ENCODE peak calls at places on chromosome 10, in eight cellular contexts. X, O, S, D, P, Y, I and R are unnamed samples.

GRCh38 chr10:78972160-78972946 is 96.4 kb upstream of the ZMIZ1 start:
- DNase-seq in X (peak), O (peak), S (peak), D (no peak), P (peak), Y (no peak), I (peak), R (peak)

GRCh38 chr10:119896937-119897336 is 4.4 kb downstream of the SEC23IP start:
- DNase-seq in X (peak), O (peak), S (no peak), D (no peak), P (no peak), Y (no peak), I (peak), R (peak)

GRCh38 chr10:63466168-63466935 is 575 bp upstream of the JMJD1C start:
- DNase-seq in X (peak), O (peak), S (no peak), D (no peak), P (peak), Y (no peak), I (peak), R (peak)

GRCh38 chr10:5692476-5693358 is 8.1 kb downstream of the TASOR2 start:
- DNase-seq in X (peak), O (peak), S (peak), D (no peak), P (peak), Y (no peak), I (peak), R (peak)

GRCh38 chr10:31650010-31650409 is 278.6 kb downstream of the ARHGAP12 start:
- DNase-seq in X (peak), O (peak), S (peak), D (peak), P (peak), Y (peak), I (peak), R (peak)

GRCh38 chr10:104678658-104679057 is 37.6 kb downstream of the SORCS3 start:
- DNase-seq in X (no peak), O (no peak), S (no peak), D (no peak), P (no peak), Y (no peak), I (no peak), R (no peak)

GRCh38 chr10:16967866-16968721 is 150.9 kb upstream of the RSU1 start:
- DNase-seq in X (peak), O (no peak), S (no peak), D (peak), P (peak), Y (no peak), I (no peak), R (peak)

GRCh38 chr10:78515037-78515872 is 481.6 kb downstream of the RPS24 start:
- DNase-seq in X (no peak), O (no peak), S (peak), D (no peak), P (peak), Y (no peak), I (no peak), R (no peak)

DNA sequence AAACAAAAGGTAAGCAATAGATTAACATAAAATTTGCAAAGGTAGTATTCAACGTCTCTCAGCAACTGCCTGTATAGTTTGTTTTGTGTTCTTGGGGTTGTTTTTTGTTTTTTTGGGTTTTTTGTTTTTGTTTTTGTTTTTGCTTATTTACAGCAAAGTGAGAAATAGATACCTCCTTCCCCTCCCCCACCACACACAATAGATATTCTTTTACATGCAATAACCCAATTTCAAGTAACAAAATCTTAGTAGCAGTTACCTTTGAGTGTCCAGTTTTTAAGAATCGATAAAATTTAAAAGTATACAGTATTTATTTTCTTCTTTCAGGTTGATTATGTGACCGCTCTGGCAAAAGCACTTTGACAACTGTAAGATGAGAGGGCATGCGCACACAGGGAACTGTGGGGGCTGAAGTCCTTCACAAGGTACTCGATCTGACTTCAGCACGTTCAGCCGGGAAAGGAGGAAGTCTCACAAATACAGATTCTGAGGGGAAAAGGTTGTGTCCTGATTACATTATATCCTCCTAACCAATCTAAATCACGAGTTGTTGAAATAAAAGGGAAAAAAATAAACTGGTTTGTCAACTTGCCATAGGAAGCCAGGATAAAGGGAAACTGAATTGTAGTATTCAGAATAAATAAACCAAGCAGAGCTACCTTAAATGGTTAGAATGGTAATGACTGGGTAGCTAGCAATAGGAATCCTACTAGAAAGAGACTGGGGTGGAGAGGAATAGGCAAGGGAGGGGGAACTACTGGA is 47.8 kb downstream of the CPEB3 start:
- DNase-seq in X (peak), O (peak), S (no peak), D (no peak), P (peak), Y (no peak), I (peak), R (peak)
- H3K4me3 ChIP-seq in X (peak), O (peak), S (peak), D (peak), P (peak), Y (no peak), I (peak), R (peak)

GRCh38 chr10:26385443-26385842 is 52.7 kb upstream of the APBB1IP start:
- DNase-seq in X (no peak), O (no peak), S (no peak), D (no peak), P (no peak), Y (no peak), I (no peak), R (no peak)
- TF ChIP-seq CTCF in X (no peak), O (no peak), S (no peak), D (no peak), P (no peak), Y (no peak), I (no peak), R (no peak)

GRCh38 chr10:34817054-34817453 is 2.0 kb upstream of the PARD3 start:
- DNase-seq in X (no peak), O (no peak), S (no peak), D (no peak), P (no peak), Y (no peak), I (no peak), R (no peak)

GRCh38 chr10:34815174-34816066 is at the start of gene PARD3:
- DNase-seq in X (peak), O (peak), S (no peak), D (no peak), P (peak), Y (no peak), I (peak), R (peak)

GRCh38 chr10:34814228-34815173 is 595 bp downstream of the PARD3 start:
- DNase-seq in X (peak), O (peak), S (no peak), D (no peak), P (peak), Y (no peak), I (peak), R (peak)

GRCh38 chr10:34817586-34817985 is 2.5 kb upstream of the PARD3 start:
- DNase-seq in X (no peak), O (no peak), S (no peak), D (no peak), P (no peak), Y (no peak), I (no peak), R (no peak)

GRCh38 chr10:34816067-34817002 is 1.2 kb upstream of the PARD3 start:
- DNase-seq in X (peak), O (no peak), S (no peak), D (no peak), P (peak), Y (no peak), I (peak), R (peak)
- H3K4me3 ChIP-seq in X (peak), O (peak), S (peak), D (peak), P (peak), Y (peak), I (peak), R (peak)

GRCh38 chr10:48881937-48882336 is 57.7 kb downstream of the LRRC18 start:
- DNase-seq in X (no peak), O (no peak), S (no peak), D (no peak), P (no peak), Y (no peak), I (no peak), R (no peak)

GRCh38 chr10:48884337-48885045 is 55.1 kb downstream of the LRRC18 start:
- DNase-seq in X (no peak), O (no peak), S (no peak), D (no peak), P (no peak), Y (no peak), I (no peak), R (no peak)

GRCh38 chr10:48882881-48883280 is 56.8 kb downstream of the LRRC18 start:
- DNase-seq in X (no peak), O (no peak), S (no peak), D (no peak), P (no peak), Y (no peak), I (no peak), R (no peak)

GRCh38 chr10:48887982-48888381 is 51.7 kb downstream of the LRRC18 start:
- DNase-seq in X (no peak), O (no peak), S (no peak), D (no peak), P (no peak), Y (no peak), I (no peak), R (no peak)

DNA sequence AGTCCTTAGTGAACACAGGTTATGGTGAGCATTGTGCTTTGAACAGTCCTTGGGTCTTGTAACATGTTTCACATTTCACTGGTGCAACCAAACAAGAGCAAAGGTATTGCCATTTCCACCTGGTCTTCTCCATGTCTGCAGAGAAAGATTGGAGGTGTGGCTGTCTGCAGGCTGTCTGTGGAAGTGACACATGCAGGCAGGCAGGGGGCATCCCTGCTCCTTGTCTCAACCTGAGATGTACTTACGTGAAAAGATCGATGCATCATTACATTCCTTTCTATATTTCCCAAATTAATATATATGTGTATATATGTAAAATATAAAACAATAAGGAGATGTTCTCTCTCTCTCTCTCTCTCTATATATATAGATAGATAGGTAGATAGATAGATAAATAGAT is 54.3 kb downstream of the LRRC18 start:
- DNase-seq in X (no peak), O (no peak), S (no peak), D (no peak), P (peak), Y (no peak), I (no peak), R (peak)
- TF ChIP-seq CTCF in X (peak), O (peak), S (no peak), D (no peak), P (peak), Y (peak), I (peak), R (peak)

DNA sequence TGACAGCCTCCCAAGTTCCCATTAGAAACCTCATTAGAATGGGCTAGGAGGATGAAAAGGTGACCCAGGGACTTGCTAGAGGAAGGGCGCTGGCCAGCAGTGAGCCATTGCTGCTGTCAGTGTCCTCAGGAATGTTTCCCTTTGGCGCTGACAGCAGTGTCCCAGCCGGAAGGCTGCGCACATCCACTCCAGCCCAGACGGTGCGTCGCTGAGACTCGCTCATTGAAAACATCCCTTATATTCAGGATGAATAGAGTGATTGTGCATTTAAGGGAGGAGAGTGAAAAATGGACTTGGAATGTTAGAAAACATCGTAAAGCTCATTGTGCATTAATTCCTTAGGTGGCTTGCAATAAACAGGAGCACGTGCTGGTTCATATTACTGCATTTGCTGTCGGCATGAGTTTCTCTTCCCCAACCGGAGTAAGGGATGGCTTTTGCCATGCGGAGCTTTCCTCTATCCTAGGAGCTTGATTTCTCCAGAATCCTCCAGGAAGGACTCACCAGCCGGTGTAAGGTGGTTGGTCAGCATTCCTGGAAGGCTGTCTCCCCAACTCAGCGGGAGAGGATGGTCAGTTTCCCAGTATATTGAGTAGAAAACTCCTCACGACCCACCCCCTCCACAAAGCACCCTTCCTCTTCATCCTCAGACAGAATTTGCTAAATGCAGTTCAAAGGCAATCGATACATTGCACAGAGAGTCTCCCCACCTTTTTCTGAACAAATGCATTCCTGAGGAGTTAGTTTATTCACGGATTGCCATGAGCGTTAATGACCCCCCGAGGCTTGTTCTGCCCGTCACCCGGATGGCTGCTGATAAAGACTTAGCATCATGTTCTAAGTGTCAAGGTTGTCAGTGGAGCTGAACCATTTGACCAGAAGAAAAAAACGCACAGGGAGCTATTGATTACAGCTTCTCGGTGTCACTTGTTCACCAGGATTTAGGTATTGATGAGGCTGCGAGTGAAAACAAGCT is 201.8 kb downstream of the EBF3 start:
- DNase-seq in X (no peak), O (no peak), S (peak), D (no peak), P (no peak), Y (no peak), I (no peak), R (no peak)
- H3K4me3 ChIP-seq in X (no peak), O (no peak), S (no peak), D (no peak), P (no peak), Y (no peak), I (no peak), R (no peak)

DNA sequence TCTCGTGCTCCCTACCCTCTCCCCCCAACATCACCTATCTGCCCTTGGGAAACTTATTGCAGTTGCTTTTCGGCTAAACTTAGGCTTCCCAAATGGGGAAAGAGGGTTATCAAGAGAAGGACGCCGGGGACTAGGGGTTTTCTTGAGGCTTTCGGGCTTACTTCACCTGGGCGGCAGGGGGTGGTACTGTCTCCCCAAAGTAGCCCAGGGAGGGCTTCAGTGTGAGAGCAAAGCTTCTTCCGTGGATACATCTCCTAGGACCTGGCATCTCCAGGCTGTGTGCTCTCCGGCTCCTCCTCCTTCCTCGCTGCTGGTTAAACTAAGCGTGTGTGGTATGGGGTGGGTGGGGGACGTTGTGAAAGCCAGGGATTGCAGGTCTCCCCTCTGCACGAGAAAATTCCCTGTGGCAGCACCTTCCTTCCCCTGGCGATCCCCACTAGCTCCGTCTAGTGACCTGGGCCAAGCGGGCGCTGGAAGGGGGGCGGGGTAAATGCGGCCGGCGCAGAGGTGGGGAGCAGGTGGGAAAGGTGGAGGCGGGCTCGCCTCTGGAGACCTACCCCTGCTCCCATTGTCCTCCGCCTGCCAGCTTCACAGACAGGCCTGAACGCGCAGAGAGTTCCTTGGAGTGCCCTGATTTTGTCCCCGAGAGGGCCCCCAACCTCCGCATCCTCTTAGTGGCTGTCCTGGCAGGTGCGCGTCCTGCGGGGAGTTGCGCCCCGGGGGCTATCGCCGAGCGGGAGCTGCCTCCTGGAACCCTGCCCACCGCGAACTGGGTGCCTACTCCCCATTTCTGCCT is 1.2 kb downstream of the PLXDC2 start:
- DNase-seq in X (peak), O (no peak), S (no peak), D (no peak), P (no peak), Y (no peak), I (peak), R (no peak)
- TF ChIP-seq CTCF in X (no peak), O (no peak), S (no peak), D (peak), P (no peak), Y (no peak), I (no peak), R (no peak)

GRCh38 chr10:3287566-3288445 is 115.2 kb upstream of the PITRM1 start:
- DNase-seq in X (peak), O (no peak), S (no peak), D (no peak), P (no peak), Y (no peak), I (no peak), R (no peak)
- H3K4me3 ChIP-seq in X (peak), O (no peak), S (no peak), D (no peak), P (no peak), Y (no peak), I (no peak), R (no peak)